ENCODE peak calls at places on chromosomes 6 and 20, in five cellular contexts. N is stomach, I is transverse colon, F is tibial nerve, G is suprapubic skin. K is an unnamed sample.
A peak's percentile ranks its signal among the peaks of the same experiment; 100 is the strongest.

GRCh38 chr20:37598101-37598530 is 70.4 kb upstream of the BLCAP start:
- DNase-seq in I (no peak), F (no peak), G (no peak), N (no peak), K (peak; percentile 76)

GRCh38 chr6:144104898-144105487 is 9.6 kb upstream of the SF3B5 start:
- DNase-seq in F (no peak), N (no peak), G (no peak), I (no peak), K (no peak)

GRCh38 chr6:91155129-91155528 is 568.3 kb upstream of the MAP3K7 start:
- DNase-seq in F (no peak), G (no peak), N (no peak), I (no peak), K (no peak)

GRCh38 chr20:61437280-61438206 is 185.5 kb downstream of the CDH4 start:
- DNase-seq in I (no peak), F (no peak), G (no peak), N (no peak), K (no peak)

GRCh38 chr6:28725890-28726348 is 197.9 kb downstream of the TRIM27 start:
- DNase-seq in I (no peak), N (no peak), F (no peak), G (no peak), K (no peak)

GRCh38 chr6:56456785-56457184 is 185.9 kb downstream of the DST start:
- DNase-seq in I (no peak), G (no peak), F (no peak), N (no peak), K (no peak)

GRCh38 chr20:9514461-9515210 is at the start of gene LAMP5:
- DNase-seq in N (no peak), F (no peak), G (no peak), I (no peak), K (no peak)

GRCh38 chr6:151058021-151058733 is 181.6 kb upstream of the AKAP12 start:
- DNase-seq in F (no peak), I (no peak), N (no peak), G (no peak), K (peak; percentile 64)

GRCh38 chr6:131164506-131164905 is 29.2 kb downstream of the AKAP7 start:
- DNase-seq in I (no peak), N (no peak), F (no peak), G (no peak), K (no peak)

GRCh38 chr20:63977392-63978276 is 1.8 kb downstream of the SAMD10 start:
- DNase-seq in F (no peak), N (no peak), G (no peak), I (no peak), K (peak; percentile 76)

GRCh38 chr6:115796061-115796460 is 264.6 kb downstream of the FRK start:
- DNase-seq in I (no peak), G (no peak), N (no peak), F (no peak), K (no peak)

GRCh38 chr6:33706136-33706725 is 5.3 kb downstream of the UQCC2 start:
- DNase-seq in G (peak; percentile 65), F (no peak), N (no peak), I (no peak), K (no peak)

GRCh38 chr6:123519191-123519510 is 117.6 kb downstream of the TRDN start:
- DNase-seq in G (no peak), F (peak; percentile 60), I (no peak), N (no peak), K (no peak)

GRCh38 chr20:34985439-34986310 is 30.0 kb downstream of the MYH7B start:
- DNase-seq in F (no peak), G (no peak), N (no peak), I (no peak), K (no peak)

GRCh38 chr6:18329781-18330180 is 57.4 kb upstream of the RNF144B start:
- DNase-seq in N (no peak), F (no peak), I (no peak), G (no peak), K (no peak)

GRCh38 chr20:58678806-58679205 is 13.8 kb upstream of the NPEPL1 start:
- DNase-seq in F (no peak), G (no peak), I (no peak), N (no peak), K (no peak)

GRCh38 chr6:144447487-144447886 is 162.4 kb downstream of the UTRN start:
- DNase-seq in N (no peak), F (no peak), G (no peak), I (no peak), K (no peak)

GRCh38 chr6:6711832-6712231 is 123.3 kb downstream of the LY86 start:
- DNase-seq in F (no peak), N (no peak), I (no peak), G (no peak), K (peak; percentile 56)

GRCh38 chr6:116206231-116206903 is 47.5 kb downstream of the TSPYL4 start:
- DNase-seq in G (no peak), F (no peak), N (no peak), I (no peak), K (no peak)

GRCh38 chr6:94862116-94862515 is 715.2 kb upstream of the MANEA start:
- DNase-seq in I (no peak), N (no peak), F (no peak), G (no peak), K (no peak)

GRCh38 chr6:44976677-44977405 is 351.3 kb upstream of the RUNX2 start:
- DNase-seq in I (no peak), F (no peak), N (no peak), G (no peak), K (no peak)

GRCh38 chr6:100269189-100269588 is 195.5 kb downstream of the SIM1 start:
- DNase-seq in N (no peak), G (no peak), F (no peak), I (no peak), K (no peak)

GRCh38 chr6:32832535-32832934 is 6.0 kb downstream of the TAP2 start:
- DNase-seq in F (no peak), G (no peak), N (no peak), I (no peak), K (no peak)

GRCh38 chr6:76135481-76135880 is 63.0 kb upstream of the IMPG1 start:
- DNase-seq in G (no peak), F (no peak), N (no peak), I (no peak), K (no peak)

GRCh38 chr6:3252369-3252768 is 6.4 kb upstream of the PSMG4 start:
- DNase-seq in G (no peak), N (no peak), F (no peak), I (no peak), K (no peak)

GRCh38 chr20:45251884-45252571 is 2.3 kb downstream of the SLPI start:
- DNase-seq in G (no peak), I (no peak), N (no peak), F (no peak), K (no peak)

GRCh38 chr6:22145823-22146379 is 150.9 kb downstream of the PRL start:
- DNase-seq in I (no peak), N (no peak), F (no peak), G (no peak), K (no peak)

GRCh38 chr20:14069796-14070195 is 74.5 kb downstream of the MACROD2 start:
- DNase-seq in N (no peak), G (no peak), I (no peak), F (no peak), K (no peak)

GRCh38 chr6:14079433-14079832 is 38.1 kb upstream of the CD83 start:
- DNase-seq in N (no peak), F (no peak), I (no peak), G (no peak), K (no peak)

GRCh38 chr20:38857703-38858102 is 52.2 kb downstream of the PPP1R16B start:
- DNase-seq in F (no peak), G (no peak), I (no peak), N (no peak), K (no peak)

GRCh38 chr20:38853759-38854158 is 48.3 kb downstream of the PPP1R16B start:
- DNase-seq in N (no peak), I (no peak), G (no peak), F (no peak), K (no peak)

GRCh38 chr20:38856570-38856969 is 51.1 kb downstream of the PPP1R16B start:
- DNase-seq in G (no peak), N (no peak), I (no peak), F (no peak), K (no peak)

GRCh38 chr20:38855356-38855755 is 49.9 kb downstream of the PPP1R16B start:
- DNase-seq in F (no peak), G (no peak), I (no peak), N (no peak), K (no peak)

GRCh38 chr20:38854654-38855066 is 49.2 kb downstream of the PPP1R16B start:
- DNase-seq in I (no peak), F (no peak), N (no peak), G (no peak), K (no peak)
- TF ChIP-seq EP300 in I (no peak), F (no peak), N (no peak), G (no peak), K (no peak)

DNA sequence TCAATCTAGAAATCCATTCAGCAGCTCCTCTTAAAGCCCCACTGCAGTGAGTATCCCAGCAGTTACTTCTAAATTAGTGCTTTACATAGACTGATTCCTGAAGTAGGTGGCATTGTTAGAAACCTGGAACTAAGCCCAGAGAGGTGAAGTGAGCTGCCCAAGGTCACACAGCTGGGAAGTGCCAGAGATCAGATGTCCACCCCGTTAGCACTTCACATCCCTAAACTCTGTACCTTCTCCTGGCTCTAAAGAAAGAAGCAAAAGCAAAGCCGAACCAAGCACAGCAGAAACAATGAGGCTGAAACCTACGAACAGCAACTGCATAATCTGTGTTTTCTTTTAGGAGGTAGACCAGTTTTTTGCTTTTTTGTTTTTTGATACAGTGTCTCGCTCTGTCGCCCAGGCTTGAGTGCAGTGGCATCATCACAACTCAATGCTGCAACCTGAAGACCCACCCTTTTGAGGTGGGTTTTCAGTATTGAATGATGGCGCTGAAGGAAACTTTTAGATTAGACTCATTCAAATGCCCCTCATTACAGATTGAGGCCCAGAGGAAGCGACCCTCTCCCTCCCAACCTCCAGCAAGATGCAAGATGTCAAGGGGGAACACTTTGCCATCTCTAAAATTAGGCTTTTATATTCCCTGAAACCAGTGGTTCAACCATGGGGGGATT is 3.2 kb upstream of the ZMYND8 start:
- DNase-seq in N (no peak), F (no peak), G (no peak), I (no peak), K (no peak)
- H3K4me3 ChIP-seq in N (no peak overlapping the region), F (no peak overlapping the region), G (peak overlapping the region; percentile 11), I (no peak overlapping the region), K (no peak overlapping the region)

DNA sequence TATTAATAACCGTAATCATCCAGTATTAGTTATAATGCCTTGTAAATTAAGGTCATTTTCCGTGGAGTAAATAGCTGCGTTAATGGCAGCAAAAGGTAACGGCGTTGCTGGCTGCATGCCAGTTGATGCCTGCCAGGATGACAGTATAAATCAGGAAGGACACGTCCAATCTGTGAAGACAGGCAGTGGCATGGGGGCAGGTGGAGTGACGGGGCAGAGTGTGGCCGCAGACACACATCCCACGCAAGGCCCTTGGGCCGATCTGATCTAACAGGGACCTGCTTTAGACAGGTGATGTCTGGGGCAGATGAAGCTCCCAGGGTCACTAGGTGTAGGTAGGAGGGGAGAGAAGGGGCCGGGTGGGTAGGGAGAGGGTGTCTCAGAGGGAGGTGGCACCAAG is 49.1 kb downstream of the KCNB1 start:
- DNase-seq in N (no peak), F (no peak), G (no peak), I (no peak), K (no peak)
- H3K27me3 ChIP-seq in N (peaks cover 3% of the 10 kb centered on the region), F (no peaks in the 10 kb centered on the region), G (peaks cover 8% of the 10 kb centered on the region), I (peaks cover 9% of the 10 kb centered on the region), K (no peaks in the 10 kb centered on the region)

DNA sequence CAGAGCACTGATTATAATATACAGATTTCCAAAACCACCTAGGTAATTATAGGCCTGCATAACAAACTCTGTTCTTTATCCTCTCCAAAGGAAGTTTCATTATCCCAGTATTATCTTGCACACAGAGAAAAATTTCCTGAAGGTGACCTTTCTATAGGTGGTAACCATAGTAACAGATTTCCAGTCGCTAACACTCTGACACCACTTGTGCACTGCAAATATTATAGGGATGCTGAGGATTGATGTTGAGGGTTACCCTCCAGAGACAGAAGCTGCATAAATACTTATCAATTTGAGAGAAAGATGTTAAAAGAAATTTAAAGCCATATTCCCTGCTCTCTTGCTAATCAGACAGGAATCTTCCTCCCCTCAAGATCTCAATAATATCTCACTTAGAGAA is 274.5 kb upstream of the NRSN1 start:
- DNase-seq in N (no peak), G (no peak), F (no peak), I (no peak), K (no peak)
- TF ChIP-seq EP300 in N (no peak), G (no peak), F (no peak), I (no peak), K (no peak)

K was measured in upper lobe of left lung.